ENCODE peak calls at places on chromosomes 7 and 10, in six cellular contexts. H is type B pancreatic cell, J is NCI-H1417, W is NCI-H1092, B is Kasumi-1, N is activated T-helper 1 cell treated with Interleukin-2 at 50 U/mL for 16 hours. P is an unnamed sample.

GRCh38 chr7:37287093-37287492 is 161.6 kb downstream of the ELMO1 start:
- DNase-seq in H (no peak), J (peak), W (peak), B (no peak), N (no peak), P (no peak)

GRCh38 chr10:14574291-14574690 is 200.4 kb downstream of the FAM107B start:
- DNase-seq in H (no peak), J (no peak), W (no peak), B (no peak), N (no peak), P (no peak)

GRCh38 chr10:208616-209015 is 73.4 kb downstream of the ZMYND11 start:
- DNase-seq in H (no peak), J (no peak), W (no peak), B (no peak), N (no peak), P (no peak)

GRCh38 chr7:46786221-46786951 is 795.5 kb downstream of the TNS3 start:
- DNase-seq in H (no peak), J (no peak), W (no peak), B (no peak), N (no peak), P (no peak)

GRCh38 chr10:123896217-123896927 is 4.8 kb upstream of the CPXM2 start:
- DNase-seq in H (no peak), J (peak), W (no peak), B (no peak), N (no peak), P (no peak)

GRCh38 chr7:38318803-38319416 is 45.5 kb upstream of the TARP start:
- DNase-seq in H (no peak), J (peak), W (peak), B (peak), N (no peak), P (peak)

GRCh38 chr10:2938869-2939268 is 128.5 kb upstream of the PFKP start:
- DNase-seq in H (no peak), J (no peak), W (no peak), B (no peak), N (no peak), P (no peak)

GRCh38 chr7:7851991-7852390 is 116.6 kb upstream of the GLCCI1 start:
- DNase-seq in H (no peak), J (no peak), W (no peak), B (no peak), N (no peak), P (no peak)

GRCh38 chr10:103745264-103746247 is 109.8 kb downstream of the SH3PXD2A start:
- DNase-seq in H (no peak), J (no peak), W (no peak), B (peak), N (peak), P (no peak)

GRCh38 chr10:11245095-11245479 is 227.4 kb downstream of the CELF2 start:
- DNase-seq in H (no peak), J (no peak), W (no peak), B (peak), N (no peak), P (no peak)

GRCh38 chr7:151821226-151821625 is 55.7 kb downstream of the PRKAG2 start:
- DNase-seq in H (no peak), J (no peak), W (no peak), B (no peak), N (no peak), P (no peak)

GRCh38 chr7:155889636-155890508 is 77.6 kb upstream of the SHH start:
- DNase-seq in H (no peak), J (no peak), W (no peak), B (no peak), N (no peak), P (no peak)

GRCh38 chr10:101905241-101905640 is 61.6 kb upstream of the KCNIP2 start:
- DNase-seq in H (no peak), J (no peak), W (no peak), B (no peak), N (no peak), P (no peak)

GRCh38 chr7:120272896-120273475 is at the start of gene KCND2:
- DNase-seq in H (peak), J (peak), W (peak), B (no peak), N (no peak), P (peak)

GRCh38 chr7:2242541-2243482 is 786 bp downstream of the NUDT1 start:
- DNase-seq in H (no peak), J (peak), W (no peak), B (peak), N (no peak), P (no peak)

GRCh38 chr10:62081322-62081945 is 179.9 kb downstream of the ARID5B start:
- DNase-seq in H (no peak), J (peak), W (no peak), B (no peak), N (no peak), P (no peak)

GRCh38 chr7:129612112-129613015 is 844 bp downstream of the NRF1 start:
- DNase-seq in H (no peak), J (peak), W (peak), B (peak), N (no peak), P (peak)

P was measured in thyroid gland.